ENCODE peak calls at places on chromosome 22, in four cellular contexts. N is right atrium auricular region; A is A549; J is CD8-positive, alpha-beta memory T cell. F is an unnamed sample.
A peak's percentile ranks its signal among the peaks of the same experiment; 100 is the strongest.

GRCh38 chr22:36116127-36116526 is 44.4 kb downstream of the APOL3 start:
- DNase-seq in A (no peak), J (no peak), N (no peak), F (no peak)

GRCh38 chr22:19868333-19868732 is 13.7 kb upstream of the GNB1L start:
- DNase-seq in N (no peak), J (no peak), A (no peak), F (no peak)

GRCh38 chr22:30754971-30755759 is 60.5 kb downstream of the OSBP2 start:
- DNase-seq in J (peak; percentile 26), N (no peak), A (peak; percentile 73), F (peak; percentile 83)

GRCh38 chr22:19503367-19503766 is 20.8 kb downstream of the CLDN5 start:
- DNase-seq in A (no peak), J (no peak), N (no peak), F (no peak)

GRCh38 chr22:42270178-42270511 is 308 bp downstream of the TCF20 start:
- DNase-seq in J (no peak), N (no peak), A (peak; percentile 22), F (peak; percentile 73)

GRCh38 chr22:39253427-39254070 is 8.8 kb upstream of the PDGFB start:
- DNase-seq in A (peak; percentile 81), J (no peak), N (peak; percentile 75), F (peak; percentile 62)

GRCh38 chr22:26825960-26826359 is 168.6 kb downstream of the MIAT start:
- DNase-seq in N (no peak), J (no peak), A (no peak), F (no peak)

GRCh38 chr22:40862013-40862412 is at the start of gene DNAJB7:
- DNase-seq in J (no peak), N (no peak), A (no peak), F (no peak)

GRCh38 chr22:49199224-49199623 is 628.4 kb downstream of the BRD1 start:
- DNase-seq in N (no peak), A (no peak), J (no peak), F (no peak)

GRCh38 chr22:37176464-37177061 is 11.5 kb downstream of the C1QTNF6 start:
- DNase-seq in J (no peak), A (no peak), N (peak; percentile 80), F (peak; percentile 47)

GRCh38 chr22:45548991-45549736 is 46.5 kb downstream of the FBLN1 start:
- DNase-seq in N (peak; percentile 86), A (peak; percentile 88), J (no peak), F (peak; percentile 29)

GRCh38 chr22:49962012-49962750 is 1.6 kb downstream of the PIM3 start:
- DNase-seq in A (peak; percentile 85), J (peak; percentile 78), N (peak; percentile 93), F (peak; percentile 74)

GRCh38 chr22:24067587-24068376 is 56.7 kb downstream of the CABIN1 start:
- DNase-seq in N (no peak), A (no peak), J (no peak), F (no peak)

GRCh38 chr22:22060200-22061084 is 77.9 kb upstream of the TOP3B start:
- DNase-seq in A (peak; percentile 44), N (no peak), J (no peak), F (peak; percentile 38)

GRCh38 chr22:28116261-28116673 is 197.2 kb upstream of the PITPNB start:
- DNase-seq in J (no peak), N (peak; percentile 79), A (peak; percentile 19), F (no peak)

GRCh38 chr22:43398910-43399309 is 12.9 kb upstream of the MPPED1 start:
- DNase-seq in A (no peak), N (no peak), J (no peak), F (no peak)

GRCh38 chr22:45564349-45565030 is 61.8 kb downstream of the FBLN1 start:
- DNase-seq in J (no peak), N (no peak), A (no peak), F (no peak)

GRCh38 chr22:46934746-46935491 is 172.5 kb downstream of the TBC1D22A start:
- DNase-seq in A (peak; percentile 56), N (peak; percentile 58), J (no peak), F (peak; percentile 92)

F was measured in erythroblast.